ENCODE peak calls at places on chromosomes 5 and 9, in five cellular contexts. S is A549, R is HepG2, X is H1, I is K562. L is an unnamed sample.
A peak's percentile ranks its signal among the peaks of the same experiment; 100 is the strongest.

GRCh38 chr5:148125641-148126040 is 42.7 kb upstream of the SPINK14 start:
- DNase-seq in S (no peak), R (peak; percentile 8), X (no peak), I (no peak), L (peak; percentile 5)

GRCh38 chr5:171445910-171446516 is 26.6 kb downstream of the FGF18 start:
- DNase-seq in S (no peak), R (no peak), X (no peak), I (no peak), L (no peak)

GRCh38 chr9:105232207-105232606 is 12.2 kb upstream of the SLC44A1 start:
- DNase-seq in S (no peak), R (no peak), X (no peak), I (no peak), L (no peak)

GRCh38 chr5:166382031-166382430 is 1909.4 kb upstream of the WWC1 start:
- DNase-seq in S (no peak), R (no peak), X (peak; percentile 64), I (no peak), L (no peak)

GRCh38 chr5:174731214-174732039 is 7.0 kb downstream of the MSX2 start:
- DNase-seq in S (no peak), R (no peak), X (no peak), I (no peak), L (no peak)

GRCh38 chr5:68330564-68330963 is 115.0 kb downstream of the PIK3R1 start:
- DNase-seq in S (no peak), R (no peak), X (no peak), I (no peak), L (no peak)

GRCh38 chr9:13721481-13722235 is 442.2 kb upstream of the MPDZ start:
- DNase-seq in S (no peak), R (no peak), X (no peak), I (no peak), L (no peak)

GRCh38 chr9:24132244-24132643 is 306.2 kb upstream of the ELAVL2 start:
- DNase-seq in S (no peak), R (no peak), X (no peak), I (no peak), L (no peak)

GRCh38 chr5:111004291-111004690 is 67.2 kb upstream of the TSLP start:
- DNase-seq in S (no peak), R (no peak), X (no peak), I (no peak), L (no peak)

GRCh38 chr5:64872044-64872443 is 103.3 kb downstream of the CWC27 start:
- DNase-seq in S (no peak), R (no peak), X (no peak), I (no peak), L (no peak)

GRCh38 chr5:101728933-101729332 is 567.2 kb downstream of the SLCO4C1 start:
- DNase-seq in S (no peak), R (peak; percentile 1), X (no peak), I (no peak), L (no peak)

GRCh38 chr5:132808866-132809265 is 4.2 kb upstream of the SOWAHA start:
- DNase-seq in S (no peak), R (no peak), X (no peak), I (no peak), L (no peak)

GRCh38 chr9:114282926-114283325 is 40.0 kb upstream of the ORM1 start:
- DNase-seq in S (no peak), R (no peak), X (no peak), I (no peak), L (no peak)

GRCh38 chr5:81893961-81894360 is 77.9 kb upstream of the ATG10 start:
- DNase-seq in S (no peak), R (no peak), X (no peak), I (no peak), L (no peak)

GRCh38 chr9:71806916-71807315 is 38.6 kb upstream of the CEMIP2 start:
- DNase-seq in S (peak; percentile 59), R (peak; percentile 67), X (peak; percentile 55), I (peak; percentile 18), L (peak; percentile 74)

GRCh38 chr9:88897081-88897480 is 94.2 kb upstream of the S1PR3 start:
- DNase-seq in S (no peak), R (no peak), X (no peak), I (no peak), L (no peak)

GRCh38 chr9:37026085-37026935 is 7.8 kb downstream of the PAX5 start:
- DNase-seq in S (no peak), R (no peak), X (peak; percentile 77), I (no peak), L (no peak)

GRCh38 chr5:10536931-10537579 is 26.8 kb upstream of the ANKRD33B start:
- DNase-seq in S (no peak), R (no peak), X (no peak), I (no peak), L (no peak)

GRCh38 chr9:34651286-34651685 is 699 bp upstream of the IL11RA start:
- DNase-seq in S (no peak), R (no peak), X (no peak), I (no peak), L (peak; percentile 20)

GRCh38 chr9:70488098-70488792 is 73.8 kb upstream of the KLF9 start:
- DNase-seq in S (no peak), R (no peak), X (no peak), I (no peak), L (no peak)

GRCh38 chr5:125798311-125798710 is 624.9 kb upstream of the GRAMD2B start:
- DNase-seq in S (no peak), R (no peak), X (no peak), I (no peak), L (peak; percentile 56)

GRCh38 chr9:130443840-130444492 is 795 bp upstream of the ASS1 start:
- DNase-seq in S (no peak), R (no peak), X (no peak), I (no peak), L (no peak)

GRCh38 chr5:39880985-39881384 is 456.2 kb upstream of the DAB2 start:
- DNase-seq in S (no peak), R (no peak), X (no peak), I (no peak), L (no peak)

GRCh38 chr9:130501645-130502044 is 56.9 kb downstream of the ASS1 start:
- DNase-seq in S (no peak), R (no peak), X (no peak), I (peak; percentile 73), L (no peak)

GRCh38 chr5:112283943-112284342 is 135.1 kb downstream of the EPB41L4A start:
- DNase-seq in S (no peak), R (no peak), X (no peak), I (no peak), L (no peak)

GRCh38 chr5:143315929-143316328 is 87.6 kb downstream of the NR3C1 start:
- DNase-seq in S (no peak), R (no peak), X (no peak), I (no peak), L (no peak)

GRCh38 chr9:18741880-18742279 is 267.9 kb downstream of the ADAMTSL1 start:
- DNase-seq in S (no peak), R (no peak), X (no peak), I (no peak), L (no peak)

GRCh38 chr9:13568851-13569618 is 289.5 kb upstream of the MPDZ start:
- DNase-seq in S (no peak), R (no peak), X (peak; percentile 55), I (no peak), L (peak; percentile 62)

GRCh38 chr9:69963728-69964127 is 79.9 kb upstream of the MAMDC2 start:
- DNase-seq in S (no peak), R (no peak), X (no peak), I (no peak), L (no peak)

GRCh38 chr5:82091617-82092016 is 119.8 kb downstream of the ATG10 start:
- DNase-seq in S (no peak), R (no peak), X (no peak), I (no peak), L (no peak)

GRCh38 chr5:55650391-55650790 is 61.7 kb downstream of the SLC38A9 start:
- DNase-seq in S (no peak), R (no peak), X (no peak), I (no peak), L (peak; percentile 65)
- TF ChIP-seq MAX in S (no peak), R (no peak), X (no peak), I (no peak), L (no peak)

GRCh38 chr9:127975376-127976315 is 5.1 kb downstream of the EEIG1 start:
- DNase-seq in S (no peak), R (no peak), X (no peak), I (no peak), L (no peak)
- H3K4me1 ChIP-seq in S (peaks cover 81% of the 10 kb centered on the region), R (peaks cover 64% of the 10 kb centered on the region), X (peaks cover 58% of the 10 kb centered on the region), I (peaks cover 26% of the 10 kb centered on the region), L (peaks cover 16% of the 10 kb centered on the region)

DNA sequence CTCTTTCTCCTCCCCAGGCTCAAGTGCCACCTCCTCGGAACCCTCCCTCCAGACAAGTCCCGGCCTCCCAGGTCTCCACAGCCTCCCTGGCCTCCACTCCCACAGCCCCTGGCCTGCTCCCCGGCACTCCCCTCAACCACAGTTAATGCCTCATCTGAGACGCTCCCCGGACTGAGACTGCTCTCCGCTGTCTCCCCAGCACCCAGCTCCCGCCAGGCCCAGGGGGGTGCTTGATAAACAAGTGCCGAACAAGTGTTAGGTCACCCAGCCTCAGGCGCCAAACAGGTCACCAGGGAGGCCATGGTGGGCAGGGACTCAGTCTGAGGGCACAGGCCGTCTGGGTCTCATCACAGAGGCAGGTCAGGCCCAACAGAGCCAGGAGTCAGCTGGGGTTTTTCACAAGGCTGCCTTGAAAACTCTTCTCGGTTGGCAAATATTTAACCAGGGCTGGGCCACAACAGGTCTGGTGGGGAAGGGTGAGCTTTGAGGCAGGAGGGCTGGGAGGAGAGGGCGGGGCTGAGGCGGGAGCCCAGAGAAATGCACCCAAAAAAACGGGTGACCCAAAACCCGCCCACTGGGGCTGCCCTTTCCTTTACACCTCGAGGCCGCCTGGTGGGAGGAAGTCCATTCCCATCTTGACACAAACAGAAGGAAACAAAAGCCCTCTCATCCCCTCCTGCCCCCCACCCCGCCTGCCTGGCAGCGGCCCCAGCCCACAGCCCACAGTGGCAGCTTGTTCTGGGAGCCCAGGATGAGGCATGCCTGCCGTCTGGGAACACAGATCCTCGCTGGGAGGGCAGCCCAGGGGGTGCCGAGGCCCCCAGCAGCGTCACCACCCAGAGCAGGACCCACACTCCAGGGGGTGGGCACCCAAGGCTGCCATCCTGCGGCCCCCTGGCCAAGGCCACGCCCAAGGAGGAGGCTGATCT is 66.6 kb upstream of the STXBP1 start:
- DNase-seq in S (peak; percentile 94), R (peak; percentile 96), X (no peak), I (peak; percentile 32), L (peak; percentile 47)
- TF ChIP-seq MAX in S (peak; percentile 74), R (no peak), X (no peak), I (no peak), L (no peak)

DNA sequence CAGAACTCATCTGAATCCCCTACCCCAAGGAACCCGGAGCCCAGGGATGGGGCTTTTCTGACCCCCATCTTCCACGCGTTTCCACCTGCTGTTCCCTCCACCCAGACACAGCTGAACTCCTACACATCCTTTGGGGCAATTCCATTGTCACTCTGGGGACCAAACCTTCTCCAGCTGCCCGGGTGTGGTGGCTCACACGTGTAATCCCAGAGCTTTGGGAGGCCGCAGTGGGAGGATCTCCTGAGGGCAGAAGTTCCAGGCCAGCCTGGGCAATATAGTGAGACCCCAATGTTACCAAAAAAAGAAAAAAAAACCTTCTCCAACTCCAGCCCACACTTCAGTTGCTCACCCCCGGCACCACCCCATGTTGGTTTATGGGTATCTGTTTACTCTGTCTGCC is 8.1 kb downstream of the EPB41L4B start:
- DNase-seq in S (no peak), R (no peak), X (no peak), I (no peak), L (no peak)
- H3K4me1 ChIP-seq in S (peaks cover 86% of the 10 kb centered on the region), R (peaks cover 99% of the 10 kb centered on the region), X (peaks cover 42% of the 10 kb centered on the region), I (no peaks in the 10 kb centered on the region), L (no peaks in the 10 kb centered on the region)